ENCODE peak calls at places on chromosomes 13 and 19, in six cellular contexts. N, S, F, Q, H and X are unnamed samples.

GRCh38 chr19:11541238-11541637 is 2.6 kb downstream of the CNN1 start:
- DNase-seq in N (no peak), S (no peak), F (no peak), Q (no peak), H (no peak), X (no peak)

GRCh38 chr13:96860829-96861228 is 133.4 kb downstream of the OXGR1 start:
- DNase-seq in N (no peak), S (no peak), F (no peak), Q (no peak), H (no peak), X (no peak)

GRCh38 chr13:39281539-39282150 is 243.4 kb downstream of the NHLRC3 start:
- DNase-seq in N (no peak), S (peak), F (no peak), Q (no peak), H (no peak), X (no peak)

GRCh38 chr13:24360106-24360505 is 50.7 kb downstream of the C1QTNF9 start:
- DNase-seq in N (no peak), S (no peak), F (no peak), Q (no peak), H (no peak), X (no peak)

GRCh38 chr19:43470288-43470687 is 4.9 kb upstream of the LYPD3 start:
- DNase-seq in N (no peak), S (peak), F (no peak), Q (no peak), H (no peak), X (no peak)

GRCh38 chr13:29369060-29369743 is 226.3 kb downstream of the SLC7A1 start:
- DNase-seq in N (peak), S (peak), F (peak), Q (no peak), H (no peak), X (no peak)

GRCh38 chr13:112451512-112452379 is 75.6 kb downstream of the SPACA7 start:
- DNase-seq in N (no peak), S (no peak), F (no peak), Q (no peak), H (no peak), X (peak)

GRCh38 chr19:16888629-16889371 is at the start of gene F2RL3:
- DNase-seq in N (no peak), S (no peak), F (peak), Q (no peak), H (no peak), X (peak)

GRCh38 chr13:49533586-49534269 is 38.0 kb downstream of the PHF11 start:
- DNase-seq in N (no peak), S (no peak), F (peak), Q (no peak), H (no peak), X (no peak)

GRCh38 chr13:84844473-84844872 is 954.7 kb downstream of the SLITRK6 start:
- DNase-seq in N (peak), S (peak), F (no peak), Q (no peak), H (no peak), X (no peak)

GRCh38 chr19:1862424-1863307 is 713 bp downstream of the KLF16 start:
- DNase-seq in N (peak), S (no peak), F (no peak), Q (no peak), H (peak), X (no peak)

GRCh38 chr19:2495130-2495641 is 19.3 kb downstream of the GADD45B start:
- DNase-seq in N (peak), S (peak), F (no peak), Q (no peak), H (no peak), X (peak)

GRCh38 chr13:111448504-111448903 is 128.1 kb downstream of the TEX29 start:
- DNase-seq in N (no peak), S (no peak), F (no peak), Q (no peak), H (no peak), X (no peak)

GRCh38 chr13:86922936-86923335 is 748.2 kb upstream of the SLITRK5 start:
- DNase-seq in N (no peak), S (peak), F (no peak), Q (no peak), H (no peak), X (no peak)

GRCh38 chr13:51942189-51942588 is 69.1 kb downstream of the ATP7B start:
- DNase-seq in N (no peak), S (no peak), F (no peak), Q (no peak), H (no peak), X (no peak)

GRCh38 chr13:42101821-42102580 is 53.6 kb downstream of the DGKH start:
- DNase-seq in N (no peak), S (peak), F (no peak), Q (no peak), H (no peak), X (no peak)

GRCh38 chr19:771332-771785 is 20.4 kb downstream of the MISP start:
- DNase-seq in N (peak), S (peak), F (no peak), Q (no peak), H (no peak), X (no peak)

GRCh38 chr19:53467138-53467502 is 413 bp upstream of the ZNF813 start:
- DNase-seq in N (no peak), S (no peak), F (no peak), Q (peak), H (peak), X (peak)

GRCh38 chr13:21933001-21933400 is 262.1 kb downstream of the FGF9 start:
- DNase-seq in N (no peak), S (no peak), F (no peak), Q (no peak), H (no peak), X (no peak)

GRCh38 chr19:33208904-33209843 is 15.0 kb downstream of the LRP3 start:
- DNase-seq in N (no peak), S (no peak), F (no peak), Q (no peak), H (no peak), X (no peak)

GRCh38 chr19:18167975-18168645 is 5.5 kb upstream of the IFI30 start:
- DNase-seq in N (peak), S (no peak), F (peak), Q (no peak), H (peak), X (no peak)

GRCh38 chr19:32372726-32373613 is 27.6 kb downstream of the ZNF507 start:
- DNase-seq in N (peak), S (no peak), F (no peak), Q (no peak), H (no peak), X (no peak)

GRCh38 chr13:32314968-32315254 is 252 bp downstream of the ZAR1L start:
- DNase-seq in N (peak), S (peak), F (peak), Q (no peak), H (peak), X (no peak)

GRCh38 chr19:6039541-6040225 is 61.7 kb upstream of the RANBP3 start:
- DNase-seq in N (no peak), S (peak), F (peak), Q (no peak), H (no peak), X (peak)

GRCh38 chr13:23506071-23506820 is 64.0 kb upstream of the TNFRSF19 start:
- DNase-seq in N (peak), S (peak), F (no peak), Q (no peak), H (no peak), X (no peak)

GRCh38 chr19:44607049-44607448 is 6.3 kb upstream of the IGSF23 start:
- DNase-seq in N (no peak), S (peak), F (no peak), Q (no peak), H (no peak), X (no peak)

GRCh38 chr19:34244611-34245299 is 9.6 kb upstream of the GARRE1 start:
- DNase-seq in N (no peak), S (no peak), F (no peak), Q (no peak), H (no peak), X (no peak)

GRCh38 chr19:30240904-30241695 is 131.1 kb upstream of the ZNF536 start:
- DNase-seq in N (no peak), S (no peak), F (no peak), Q (no peak), H (no peak), X (no peak)

GRCh38 chr13:25046985-25047660 is 48.8 kb upstream of the PABPC3 start:
- DNase-seq in N (peak), S (peak), F (no peak), Q (peak), H (no peak), X (no peak)

GRCh38 chr19:34226036-34226435 is 28.3 kb upstream of the GARRE1 start:
- DNase-seq in N (no peak), S (no peak), F (no peak), Q (no peak), H (no peak), X (no peak)